ENCODE peak calls at places on chromosomes 1 and 21, in ten cellular contexts. B is PC-3, S is HCT116, M is GM23248, H is fibroblast of lung, C is H1, W is MM.1S, V is endothelial cell of umbilical vein, D is hepatocyte, Q is K562. G is an unnamed sample. For H3K27me3, the result is how much of the 10 kb centered on the place peaks cover.

GRCh38 chr1:244088161-244088560 is 37.1 kb downstream of the ZBTB18 start:
- DNase-seq in M (no peak), C (no peak), H (no peak), W (no peak), D (no peak), Q (no peak), V (peak), S (no peak), B (no peak), G (no peak)

GRCh38 chr1:63987014-63987630 is 213.3 kb downstream of the ROR1 start:
- DNase-seq in W (no peak), V (no peak), C (no peak), D (no peak), M (peak), B (peak), S (no peak), H (peak), Q (no peak), G (peak)

GRCh38 chr1:234884701-234885100 is 243.9 kb downstream of the TOMM20 start:
- DNase-seq in H (no peak), Q (no peak), S (no peak), W (no peak), B (no peak), D (no peak), M (no peak), V (no peak), C (no peak), G (no peak)

GRCh38 chr1:63915121-63915520 is 141.3 kb downstream of the ROR1 start:
- DNase-seq in B (peak), W (no peak), M (peak), D (no peak), V (peak), S (no peak), C (no peak), H (peak), Q (no peak), G (no peak)

GRCh38 chr1:67664048-67664447 is 21.0 kb upstream of the GADD45A start:
- DNase-seq in Q (no peak), B (peak), C (no peak), D (no peak), V (peak), H (no peak), S (no peak), M (no peak), W (no peak), G (no peak)

GRCh38 chr1:25562101-25562927 is 18.9 kb downstream of the LDLRAP1 start:
- DNase-seq in Q (peak), V (no peak), W (peak), D (no peak), C (no peak), H (no peak), M (no peak), B (no peak), S (no peak), G (no peak)

GRCh38 chr1:191206808-191207207 is 729.1 kb upstream of the BRINP3 start:
- DNase-seq in C (no peak), B (peak), V (peak), Q (no peak), S (peak), H (peak), D (no peak), W (no peak), M (no peak), G (peak)

GRCh38 chr1:15459771-15460719 is 3.5 kb downstream of the CELA2A start:
- DNase-seq in Q (no peak), V (no peak), B (no peak), W (no peak), C (no peak), H (no peak), M (peak), D (no peak), S (no peak), G (no peak)

GRCh38 chr1:46180082-46180616 is 3.9 kb upstream of the P3R3URF start:
- DNase-seq in D (peak), B (peak), M (no peak), C (peak), H (no peak), W (no peak), V (no peak), Q (peak), S (peak), G (peak)

GRCh38 chr1:247352175-247352574 is 20.5 kb upstream of the ZNF496 start:
- DNase-seq in W (no peak), C (no peak), V (no peak), S (no peak), M (no peak), D (no peak), Q (no peak), H (no peak), B (peak), G (no peak)

GRCh38 chr1:53640696-53641065 is 98.3 kb downstream of the GLIS1 start:
- DNase-seq in B (no peak), S (no peak), D (no peak), V (no peak), C (no peak), Q (no peak), M (no peak), W (no peak), H (no peak), G (no peak)

GRCh38 chr1:203913045-203913444 is 51.6 kb downstream of the SNRPE start:
- DNase-seq in S (no peak), B (no peak), C (no peak), M (no peak), W (no peak), D (no peak), H (no peak), Q (no peak), V (no peak), G (no peak)

GRCh38 chr21:42350271-42350885 is 416 bp downstream of the TFF2 start:
- DNase-seq in C (no peak), W (no peak), Q (no peak), H (no peak), D (no peak), B (no peak), S (no peak), M (no peak), V (no peak), G (no peak)

GRCh38 chr1:47179023-47179987 is 10.5 kb downstream of the PDZK1IP1 start:
- DNase-seq in V (peak), B (peak), M (peak), S (peak), C (peak), W (peak), D (peak), Q (peak), H (peak), G (peak)

GRCh38 chr1:160414836-160415235 is 14.5 kb downstream of the VANGL2 start:
- DNase-seq in H (no peak), W (no peak), C (no peak), M (no peak), B (no peak), D (no peak), S (no peak), Q (no peak), V (no peak), G (peak)
- H3K27me3 ChIP-seq in H (under half), W (under half), C (under half), M (under half), B (under half), D (under half), S (under half), Q (under half), V (under half), G (under half)

DNA sequence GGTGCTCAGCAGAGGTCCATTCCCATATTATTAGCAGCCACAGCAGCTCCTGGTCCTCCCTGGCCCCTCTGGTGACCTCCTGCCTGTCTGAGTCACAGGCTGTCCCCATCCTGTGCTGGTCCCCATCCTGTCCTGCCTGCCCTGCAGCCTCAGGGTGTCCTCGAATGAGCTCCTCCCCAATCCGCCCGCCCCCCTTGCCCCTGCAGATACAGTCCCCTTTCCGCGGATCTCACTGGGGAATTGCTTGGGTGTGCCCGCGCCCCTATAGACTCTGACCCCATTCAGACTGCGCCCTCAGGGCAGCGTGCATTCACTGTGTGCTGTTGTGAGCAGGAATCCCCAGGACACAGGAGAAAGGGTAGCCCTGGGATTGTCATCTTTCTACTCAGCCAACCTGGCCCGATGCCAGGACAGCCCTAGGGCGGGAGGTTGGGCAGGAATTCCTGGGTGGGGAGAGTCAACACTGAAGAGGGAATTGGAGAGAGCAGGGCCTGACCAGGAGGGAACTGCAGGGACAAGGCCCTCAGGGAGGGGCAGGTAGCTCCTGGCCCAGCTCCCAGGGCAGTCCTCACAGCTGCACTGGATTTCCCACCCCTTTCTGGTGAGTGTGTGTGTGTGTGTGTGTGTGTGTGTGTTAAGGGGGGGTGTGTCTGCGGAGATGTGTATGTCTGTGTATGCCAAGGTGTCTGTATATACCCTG is 1.1 kb upstream of the GUCA2A start:
- DNase-seq in D (peak), W (no peak), Q (no peak), V (peak), B (peak), M (peak), C (no peak), H (peak), S (peak), G (peak)
- H3K4me2 ChIP-seq in D (peak), W (no peak), Q (no peak), V (no peak), B (peak), M (no peak), C (no peak), H (no peak), S (peak), G (peak)

GRCh38 chr1:26959722-26960624 is at the start of gene KDF1:
- DNase-seq in Q (peak), D (peak), B (peak), V (no peak), M (peak), W (peak), C (peak), S (peak), H (no peak), G (peak)
- TF ChIP-seq EZH2 in Q (no peak), D (peak), B (no peak), V (peak), M (no peak), W (no peak), C (no peak), S (no peak), H (peak), G (no peak)

GRCh38 chr1:156136970-156137483 is 16.4 kb upstream of the SEMA4A start:
- DNase-seq in C (no peak), W (no peak), B (no peak), D (no peak), M (no peak), V (no peak), H (no peak), S (no peak), Q (no peak), G (no peak)
- H3K27me3 ChIP-seq in C (under half), W (under half), B (under half), D (under half), M (under half), V (under half), H (under half), S (under half), Q (under half), G (under half)

DNA sequence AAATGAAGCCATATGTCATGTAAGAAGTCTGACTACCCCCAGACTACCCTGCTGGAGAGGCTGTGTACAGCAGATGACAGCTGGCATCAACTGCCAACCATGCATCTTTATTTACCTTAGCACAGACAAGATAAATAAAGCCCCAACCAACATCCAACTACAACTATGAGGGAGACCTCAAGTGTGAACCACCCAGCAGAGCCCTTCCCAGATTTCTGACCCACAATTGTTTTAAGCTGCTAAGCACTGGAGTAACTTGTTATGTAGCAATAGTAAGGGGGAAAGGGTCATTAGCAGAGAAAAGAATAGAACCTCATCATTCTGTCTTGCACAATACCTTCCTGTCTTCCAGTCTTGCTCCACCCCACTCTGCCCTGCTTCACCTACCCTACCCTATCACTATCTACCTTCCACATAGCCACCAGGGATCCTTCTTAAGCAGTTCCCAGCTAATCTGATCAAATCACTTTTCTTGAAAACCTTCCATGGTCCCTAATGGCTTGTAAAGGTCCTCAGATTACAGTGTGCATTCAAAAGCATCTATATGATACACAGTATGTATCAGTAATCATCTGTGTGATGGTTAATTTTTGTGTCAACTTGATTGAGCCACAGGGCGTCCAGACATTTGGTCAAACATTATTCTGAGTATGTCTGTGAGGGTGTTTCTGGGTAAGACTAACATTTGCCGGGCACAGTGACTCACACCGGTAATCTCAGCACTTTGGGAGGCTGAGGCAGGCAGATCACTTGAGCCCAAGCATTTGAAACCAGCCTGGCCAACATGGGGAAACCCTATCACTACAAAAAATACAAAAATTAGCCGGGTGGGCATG is 19.6 kb upstream of the RBM15 start:
- DNase-seq in M (no peak), V (no peak), S (no peak), H (no peak), Q (no peak), C (no peak), W (no peak), B (no peak), D (no peak), G (no peak)
- H3K4me2 ChIP-seq in M (no peak), V (no peak), S (peak), H (no peak), Q (no peak), C (no peak), W (no peak), B (no peak), D (no peak), G (no peak)

GRCh38 chr1:1760345-1760650 is 18.0 kb downstream of the NADK start:
- DNase-seq in H (no peak), V (no peak), M (no peak), Q (no peak), S (no peak), D (no peak), C (no peak), W (no peak), B (no peak), G (no peak)
- TF ChIP-seq EZH2 in H (no peak), V (no peak), M (no peak), Q (no peak), S (no peak), D (no peak), C (no peak), W (no peak), B (no peak), G (no peak)

GRCh38 chr1:156400191-156400920 is 31.3 kb downstream of the RHBG start:
- DNase-seq in Q (no peak), H (no peak), W (no peak), D (no peak), M (no peak), B (no peak), S (no peak), C (no peak), V (no peak), G (no peak)
- H3K27me3 ChIP-seq in Q (under half), H (under half), W (half or more), D (under half), M (under half), B (under half), S (under half), C (under half), V (under half), G (under half)

DNA sequence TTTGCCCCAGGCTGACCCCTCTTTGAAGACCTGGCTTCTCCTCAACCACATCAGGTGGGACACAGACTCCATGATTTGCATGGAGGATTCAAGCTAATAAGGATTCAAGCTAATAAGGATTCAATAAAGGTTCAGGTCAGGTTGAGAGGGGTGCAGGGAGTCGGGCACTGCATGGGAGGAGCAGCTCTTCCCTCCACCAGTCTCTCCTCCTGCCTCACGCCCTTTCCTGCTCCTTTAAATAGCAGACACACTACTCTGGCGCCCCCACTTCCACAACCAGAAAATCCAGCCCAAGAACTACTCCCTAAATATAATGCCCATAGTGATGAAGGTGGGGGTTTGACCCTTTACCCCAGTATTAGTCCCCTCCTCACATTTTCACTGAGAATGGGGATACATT is 7.1 kb downstream of the MEX3A start:
- DNase-seq in Q (no peak), S (no peak), C (no peak), B (no peak), V (no peak), W (no peak), M (no peak), D (no peak), H (no peak), G (no peak)
- H3K4me2 ChIP-seq in Q (no peak), S (no peak), C (peak), B (no peak), V (no peak), W (no peak), M (no peak), D (no peak), H (no peak), G (no peak)

DNA sequence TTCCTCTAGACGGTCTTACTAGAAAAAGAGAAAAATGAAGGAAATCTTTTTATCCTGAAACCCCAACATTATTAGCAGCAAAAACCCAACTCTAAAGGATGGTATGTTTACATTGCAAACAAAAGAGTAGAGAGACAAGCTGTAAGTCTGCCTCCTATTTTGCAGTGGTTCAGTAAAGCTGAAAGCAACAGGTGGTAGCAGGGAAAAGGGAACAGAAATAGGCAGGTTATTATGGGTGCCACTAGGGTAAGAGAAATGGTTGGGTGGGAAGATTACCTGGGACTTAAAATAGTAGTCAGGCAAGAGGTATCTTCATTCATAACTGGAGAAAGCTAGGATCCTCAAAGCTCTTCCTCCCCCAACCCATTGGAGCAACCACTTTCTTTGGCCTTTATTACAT is 13.7 kb downstream of the CLSPN start:
- DNase-seq in H (no peak), Q (no peak), W (no peak), B (no peak), D (no peak), S (no peak), V (no peak), M (no peak), C (no peak), G (no peak)
- TF ChIP-seq EZH2 in H (no peak), Q (no peak), W (no peak), B (no peak), D (no peak), S (no peak), V (no peak), M (no peak), C (no peak), G (no peak)

GRCh38 chr21:41168391-41169257 is 664 bp downstream of the BACE2 start:
- DNase-seq in S (no peak), H (peak), B (peak), Q (no peak), D (peak), V (peak), M (peak), W (peak), C (no peak), G (peak)
- H3K27me3 ChIP-seq in S (under half), H (under half), B (under half), Q (under half), D (under half), V (under half), M (under half), W (under half), C (under half), G (under half)

G was measured in mammary epithelial cell.